ENCODE peak calls at places on chromosomes 16 and 17, in nine cellular contexts. S is GM20000, P is RWPE1, Q is body of pancreas, E is tibial artery, Y is upper lobe of right lung, O is cardiac muscle cell, C is left ventricle myocardium inferior, J is fibroblast of villous mesenchyme. K is an unnamed sample.

GRCh38 chr16:65268331-65268730 is 146.5 kb upstream of the CDH11 start:
- DNase-seq in S (no peak), P (no peak), Q (no peak), E (no peak), Y (no peak), O (no peak), C (no peak), J (no peak), K (no peak)

GRCh38 chr16:67935096-67935401 is 1.6 kb downstream of the PSMB10 start:
- DNase-seq in S (no peak), P (no peak), Q (no peak), E (no peak), Y (no peak), O (peak), C (no peak), J (no peak), K (no peak)

GRCh38 chr16:72864130-72864833 is 183.6 kb downstream of the ZFHX3 start:
- DNase-seq in S (no peak), P (no peak), Q (no peak), E (peak), Y (peak), O (no peak), C (no peak), J (no peak), K (no peak)

GRCh38 chr17:80445152-80446110 is 30.5 kb downstream of the ENDOV start:
- DNase-seq in S (no peak), P (no peak), Q (no peak), E (no peak), Y (no peak), O (no peak), C (no peak), J (no peak), K (no peak)

GRCh38 chr16:2838928-2839327 is 8.8 kb downstream of the ZG16B start:
- DNase-seq in S (peak), P (peak), Q (peak), E (no peak), Y (peak), O (peak), C (peak), J (peak), K (peak)

GRCh38 chr17:77513045-77513444 is 372.3 kb downstream of the SEC14L1 start:
- DNase-seq in S (no peak), P (no peak), Q (no peak), E (no peak), Y (no peak), O (no peak), C (no peak), J (no peak), K (peak)

GRCh38 chr16:10949424-10949970 is 5.1 kb downstream of the CLEC16A start:
- DNase-seq in S (peak), P (no peak), Q (peak), E (no peak), Y (no peak), O (no peak), C (no peak), J (no peak), K (no peak)

GRCh38 chr17:37359682-37360188 is 16.1 kb upstream of the C17orf78 start:
- DNase-seq in S (no peak), P (no peak), Q (no peak), E (no peak), Y (no peak), O (no peak), C (no peak), J (no peak), K (no peak)

GRCh38 chr17:81452551-81452950 is 57.3 kb downstream of the BAHCC1 start:
- DNase-seq in S (no peak), P (no peak), Q (no peak), E (no peak), Y (no peak), O (no peak), C (no peak), J (no peak), K (no peak)

GRCh38 chr17:59812139-59812538 is 80.6 kb downstream of the TUBD1 start:
- DNase-seq in S (no peak), P (no peak), Q (no peak), E (no peak), Y (no peak), O (no peak), C (no peak), J (no peak), K (no peak)

GRCh38 chr17:63588797-63589196 is 11.9 kb upstream of the TACO1 start:
- DNase-seq in S (no peak), P (no peak), Q (no peak), E (no peak), Y (no peak), O (no peak), C (no peak), J (no peak), K (no peak)

GRCh38 chr17:73401911-73402310 is 90.1 kb upstream of the CDC42EP4 start:
- DNase-seq in S (no peak), P (no peak), Q (peak), E (no peak), Y (no peak), O (peak), C (peak), J (no peak), K (peak)

GRCh38 chr17:66755101-66755943 is 79.6 kb upstream of the CACNG5 start:
- DNase-seq in S (no peak), P (peak), Q (no peak), E (peak), Y (no peak), O (no peak), C (no peak), J (no peak), K (no peak)

GRCh38 chr17:77478281-77478680 is 337.5 kb downstream of the SEC14L1 start:
- DNase-seq in S (no peak), P (no peak), Q (no peak), E (no peak), Y (no peak), O (no peak), C (no peak), J (no peak), K (no peak)

GRCh38 chr17:60767744-60768308 is 90.2 kb downstream of the BCAS3 start:
- DNase-seq in S (no peak), P (no peak), Q (no peak), E (no peak), Y (no peak), O (no peak), C (no peak), J (no peak), K (no peak)

GRCh38 chr17:79371984-79372383 is 238.9 kb downstream of the RBFOX3 start:
- DNase-seq in S (no peak), P (no peak), Q (no peak), E (no peak), Y (no peak), O (no peak), C (no peak), J (no peak), K (no peak)

GRCh38 chr17:63494300-63494928 is 17.6 kb downstream of the ACE start:
- DNase-seq in S (no peak), P (no peak), Q (no peak), E (no peak), Y (no peak), O (no peak), C (no peak), J (no peak), K (peak)

GRCh38 chr17:40922239-40922638 is 15.2 kb downstream of the KRT23 start:
- DNase-seq in S (no peak), P (peak), Q (peak), E (peak), Y (no peak), O (no peak), C (no peak), J (peak), K (no peak)

GRCh38 chr16:68313116-68313515 is 2.3 kb downstream of the PRMT7 start:
- DNase-seq in S (no peak), P (no peak), Q (no peak), E (no peak), Y (no peak), O (no peak), C (no peak), J (no peak), K (no peak)

GRCh38 chr17:71655542-71655941 is 465.3 kb upstream of the SOX9 start:
- DNase-seq in S (no peak), P (no peak), Q (no peak), E (no peak), Y (no peak), O (no peak), C (no peak), J (no peak), K (no peak)

GRCh38 chr16:71440669-71441347 is 1.0 kb downstream of the TLE7 start:
- DNase-seq in S (peak), P (peak), Q (no peak), E (no peak), Y (no peak), O (peak), C (no peak), J (no peak), K (no peak)

GRCh38 chr16:71442041-71442440 is at the start of gene TLE7:
- DNase-seq in S (no peak), P (no peak), Q (no peak), E (no peak), Y (no peak), O (no peak), C (no peak), J (no peak), K (no peak)

GRCh38 chr16:71443714-71444113 is 1.9 kb upstream of the TLE7 start:
- DNase-seq in S (no peak), P (no peak), Q (no peak), E (no peak), Y (no peak), O (no peak), C (no peak), J (no peak), K (no peak)

GRCh38 chr16:71439531-71439930 is 2.3 kb downstream of the TLE7 start:
- DNase-seq in S (no peak), P (no peak), Q (no peak), E (no peak), Y (no peak), O (no peak), C (no peak), J (peak), K (no peak)

GRCh38 chr16:71441348-71441781 is 489 bp downstream of the TLE7 start:
- DNase-seq in S (peak), P (no peak), Q (no peak), E (no peak), Y (no peak), O (no peak), C (no peak), J (peak), K (no peak)
- TF ChIP-seq CTCF in S (peak), P (no peak), Q (no peak), E (no peak), Y (peak), O (peak), C (peak), J (peak), K (no peak)

GRCh38 chr17:58539703-58540102 is 25.3 kb upstream of the MTMR4 start:
- DNase-seq in S (no peak), P (no peak), Q (no peak), E (no peak), Y (no peak), O (no peak), C (no peak), J (no peak), K (no peak)

GRCh38 chr17:58538801-58539410 is 24.5 kb upstream of the MTMR4 start:
- DNase-seq in S (no peak), P (no peak), Q (no peak), E (no peak), Y (no peak), O (peak), C (no peak), J (no peak), K (no peak)

GRCh38 chr17:58536541-58536940 is 22.1 kb upstream of the MTMR4 start:
- DNase-seq in S (no peak), P (no peak), Q (no peak), E (no peak), Y (no peak), O (no peak), C (no peak), J (no peak), K (no peak)

GRCh38 chr17:58537266-58537665 is 22.8 kb upstream of the MTMR4 start:
- DNase-seq in S (no peak), P (no peak), Q (no peak), E (no peak), Y (no peak), O (no peak), C (no peak), J (no peak), K (no peak)

DNA sequence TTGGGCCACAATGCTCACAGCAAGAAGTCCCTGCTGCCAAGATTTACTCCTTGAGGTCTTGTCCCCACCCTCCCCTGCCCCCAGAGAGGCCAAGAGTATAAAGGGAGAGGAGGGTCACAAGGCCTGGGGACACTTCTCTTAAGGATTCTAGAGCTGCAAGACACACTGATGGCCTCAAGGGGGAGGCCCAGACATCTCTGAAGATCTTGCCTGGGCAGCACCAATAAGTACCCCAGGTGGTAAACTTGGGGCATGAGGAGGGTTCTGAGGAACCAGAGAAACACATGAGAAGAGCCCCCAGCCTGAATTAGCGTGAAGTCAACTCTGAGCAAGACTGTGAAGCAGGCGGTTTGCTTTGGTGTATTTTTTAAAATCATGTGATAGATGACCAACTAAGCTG is 26.8 kb upstream of the MTMR4 start:
- DNase-seq in S (peak), P (no peak), Q (no peak), E (no peak), Y (no peak), O (no peak), C (no peak), J (no peak), K (no peak)
- TF ChIP-seq CTCF in S (peak), P (no peak), Q (no peak), E (no peak), Y (peak), O (peak), C (peak), J (peak), K (peak)

GRCh38 chr16:88063201-88063773 is 112.1 kb downstream of the BANP start:
- DNase-seq in S (no peak), P (no peak), Q (no peak), E (no peak), Y (no peak), O (no peak), C (peak), J (peak), K (no peak)
- TF ChIP-seq CTCF in S (no peak), P (no peak), Q (no peak), E (no peak), Y (no peak), O (peak), C (peak), J (peak), K (peak)

GRCh38 chr17:48262982-48263586 is 155.5 kb downstream of the SNX11 start:
- DNase-seq in S (peak), P (peak), Q (no peak), E (no peak), Y (no peak), O (peak), C (no peak), J (no peak), K (no peak)

GRCh38 chr17:48259710-48260291 is 152.2 kb downstream of the SNX11 start:
- DNase-seq in S (no peak), P (peak), Q (peak), E (no peak), Y (no peak), O (peak), C (no peak), J (no peak), K (no peak)

GRCh38 chr17:48258317-48258716 is 150.8 kb downstream of the SNX11 start:
- DNase-seq in S (no peak), P (no peak), Q (no peak), E (no peak), Y (no peak), O (no peak), C (no peak), J (no peak), K (no peak)

DNA sequence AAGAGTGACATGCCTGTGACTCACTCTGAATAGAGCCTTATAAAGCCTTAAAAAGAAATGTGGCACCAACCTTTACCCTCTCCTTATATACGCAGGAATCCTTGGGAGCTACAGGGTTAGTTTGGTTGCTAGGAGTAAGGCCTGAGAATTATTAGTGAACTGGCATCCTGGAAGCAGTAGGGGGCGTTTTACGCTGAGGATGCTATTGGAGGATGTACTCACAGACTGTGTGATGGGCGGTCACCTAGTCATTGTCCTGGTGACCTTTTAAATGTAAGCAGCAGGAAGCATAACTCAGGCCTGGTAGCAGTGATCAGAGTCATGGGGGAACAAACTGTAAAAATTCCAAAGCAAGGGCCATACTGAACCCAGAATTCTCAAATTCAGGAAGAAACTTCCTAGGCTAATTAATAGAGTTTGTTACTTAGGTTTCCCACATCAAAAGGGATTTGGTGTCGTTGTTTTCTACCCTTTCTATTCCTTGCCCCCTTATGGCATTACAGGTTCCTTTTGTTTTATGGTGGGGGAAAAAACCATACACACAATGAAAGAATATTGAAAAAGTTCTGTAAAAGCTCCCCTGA is 153.8 kb downstream of the SNX11 start:
- DNase-seq in S (no peak), P (no peak), Q (no peak), E (no peak), Y (no peak), O (peak), C (no peak), J (no peak), K (no peak)
- TF ChIP-seq CTCF in S (no peak), P (peak), Q (peak), E (no peak), Y (peak), O (peak), C (peak), J (peak), K (peak)

GRCh38 chr17:6126768-6127167 is 56.6 kb downstream of the WSCD1 start:
- DNase-seq in S (no peak), P (no peak), Q (no peak), E (no peak), Y (no peak), O (no peak), C (no peak), J (no peak), K (no peak)
- TF ChIP-seq CTCF in S (no peak), P (no peak), Q (no peak), E (no peak), Y (no peak), O (no peak), C (no peak), J (no peak), K (no peak)

GRCh38 chr16:28822520-28823290 is at the start of gene ATXN2L:
- DNase-seq in S (peak), P (peak), Q (peak), E (peak), Y (peak), O (peak), C (peak), J (peak), K (peak)

GRCh38 chr16:28824548-28824973 is 1.8 kb downstream of the ATXN2L start:
- DNase-seq in S (no peak), P (no peak), Q (no peak), E (no peak), Y (no peak), O (no peak), C (no peak), J (no peak), K (no peak)

GRCh38 chr16:28823291-28823718 is 506 bp downstream of the ATXN2L start:
- DNase-seq in S (no peak), P (no peak), Q (peak), E (no peak), Y (no peak), O (peak), C (no peak), J (no peak), K (no peak)

GRCh38 chr16:28823719-28824547 is 1.1 kb downstream of the ATXN2L start:
- DNase-seq in S (peak), P (peak), Q (peak), E (peak), Y (peak), O (peak), C (peak), J (peak), K (peak)

GRCh38 chr16:28826141-28826540 is 3.3 kb downstream of the ATXN2L start:
- DNase-seq in S (peak), P (no peak), Q (no peak), E (no peak), Y (no peak), O (no peak), C (no peak), J (no peak), K (no peak)
- TF ChIP-seq CTCF in S (no peak), P (no peak), Q (no peak), E (no peak), Y (no peak), O (no peak), C (no peak), J (peak), K (peak)

GRCh38 chr16:74225278-74225677 is 71.3 kb upstream of the PSMD7 start:
- DNase-seq in S (no peak), P (no peak), Q (no peak), E (no peak), Y (no peak), O (no peak), C (no peak), J (no peak), K (no peak)

GRCh38 chr16:74230126-74230525 is 66.5 kb upstream of the PSMD7 start:
- DNase-seq in S (no peak), P (no peak), Q (no peak), E (no peak), Y (no peak), O (no peak), C (no peak), J (no peak), K (no peak)

GRCh38 chr16:74224828-74225227 is 71.8 kb upstream of the PSMD7 start:
- DNase-seq in S (no peak), P (no peak), Q (no peak), E (no peak), Y (no peak), O (peak), C (no peak), J (no peak), K (no peak)

DNA sequence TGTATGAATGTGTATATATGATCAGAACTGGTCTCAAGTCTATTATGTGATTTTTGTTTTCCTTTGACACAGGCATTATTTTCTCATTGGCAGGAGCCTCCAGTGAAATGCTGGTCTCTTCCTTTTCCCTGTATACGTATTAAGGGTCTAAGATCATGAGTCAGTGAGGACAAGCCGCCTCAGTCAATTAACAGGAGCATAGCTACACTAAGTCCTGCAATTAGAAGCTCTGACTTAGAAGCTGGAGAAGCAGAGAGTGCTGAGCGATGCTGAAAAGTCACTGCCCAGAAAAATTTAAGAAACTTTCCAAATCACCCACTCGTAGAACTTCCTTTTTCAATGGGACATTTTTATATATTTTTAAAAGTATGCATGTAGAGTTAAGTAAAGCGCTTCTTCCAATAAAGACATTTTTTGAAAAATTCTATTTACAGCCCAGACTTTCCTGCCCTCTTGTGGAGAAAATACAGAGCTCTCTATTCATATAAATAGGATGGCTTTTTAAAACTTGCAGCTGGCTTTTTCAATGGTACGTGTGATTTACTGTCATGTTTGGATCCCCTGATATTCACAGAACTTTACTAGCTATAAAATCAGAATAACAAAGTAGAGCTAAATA is 70.1 kb upstream of the PSMD7 start:
- DNase-seq in S (no peak), P (peak), Q (no peak), E (no peak), Y (no peak), O (peak), C (no peak), J (peak), K (no peak)
- TF ChIP-seq CTCF in S (no peak), P (peak), Q (peak), E (peak), Y (peak), O (peak), C (peak), J (peak), K (peak)

K was measured in chondrocyte.